ENCODE peak calls at places on chromosomes 2 and 18, in six cellular contexts. O, R, E, A, F and Z are unnamed samples.
A peak's percentile ranks its signal among the peaks of the same experiment; 100 is the strongest.

GRCh38 chr2:112182581-112183034 is 44.4 kb downstream of the FBLN7 start:
- DNase-seq in O (no peak), F (peak; percentile 40), R (no peak), E (no peak), A (no peak), Z (peak; percentile 42)

GRCh38 chr2:6794484-6794883 is 71.2 kb downstream of the CMPK2 start:
- DNase-seq in O (no peak), E (no peak), A (no peak), R (no peak), F (no peak), Z (no peak)

GRCh38 chr2:29114514-29114840 is 738 bp upstream of the CLIP4 start:
- DNase-seq in A (no peak), F (no peak), O (no peak), E (no peak), R (no peak), Z (no peak)

GRCh38 chr2:13413989-13414388 is 697.3 kb downstream of the TRIB2 start:
- DNase-seq in O (no peak), R (no peak), E (no peak), F (no peak), A (no peak), Z (peak; percentile 2)

GRCh38 chr18:79522451-79523220 is 126.9 kb downstream of the NFATC1 start:
- DNase-seq in E (no peak), A (no peak), R (peak; percentile 41), F (no peak), O (no peak), Z (peak; percentile 62)

GRCh38 chr2:2613279-2614199 is 282.5 kb upstream of the MYT1L start:
- DNase-seq in R (peak; percentile 91), F (peak; percentile 95), E (peak; percentile 73), A (peak; percentile 89), O (peak; percentile 92), Z (peak; percentile 81)

GRCh38 chr2:68722712-68723111 is 11.9 kb upstream of the ARHGAP25 start:
- DNase-seq in A (no peak), R (no peak), E (no peak), F (peak; percentile 18), O (no peak), Z (no peak)

GRCh38 chr18:616380-616995 is 19.7 kb downstream of the CLUL1 start:
- DNase-seq in F (peak; percentile 47), O (no peak), R (no peak), E (peak; percentile 15), A (peak; percentile 36), Z (no peak)

GRCh38 chr2:241814571-241815476 is 5.8 kb downstream of the NEU4 start:
- DNase-seq in A (no peak), R (peak; percentile 34), O (no peak), F (peak; percentile 39), E (no peak), Z (peak; percentile 71)

GRCh38 chr2:11551569-11552259 is 17.9 kb downstream of the GREB1 start:
- DNase-seq in E (no peak), F (no peak), A (no peak), O (no peak), R (no peak), Z (no peak)

GRCh38 chr2:203535784-203536590 is 886 bp upstream of the RAPH1 start:
- DNase-seq in F (no peak), O (no peak), E (peak; percentile 64), A (no peak), R (no peak), Z (no peak)

GRCh38 chr2:157771234-157771633 is 104.9 kb downstream of the ACVR1 start:
- DNase-seq in A (no peak), E (no peak), R (no peak), F (no peak), O (no peak), Z (no peak)

GRCh38 chr2:19021100-19021476 is 337.3 kb downstream of the OSR1 start:
- DNase-seq in R (no peak), E (peak; percentile 94), O (no peak), A (peak; percentile 10), F (peak; percentile 24), Z (no peak)

GRCh38 chr2:15498554-15498953 is 62.6 kb downstream of the NBAS start:
- DNase-seq in F (no peak), O (no peak), R (no peak), A (no peak), E (no peak), Z (no peak)

GRCh38 chr2:98470851-98471255 is 26.2 kb downstream of the INPP4A start:
- DNase-seq in R (no peak), O (no peak), A (no peak), F (no peak), E (no peak), Z (no peak)

GRCh38 chr2:187461294-187462261 is 13.5 kb upstream of the CALCRL start:
- DNase-seq in F (peak; percentile 16), O (peak; percentile 51), R (no peak), E (no peak), A (no peak), Z (no peak)

GRCh38 chr2:10188729-10189305 is 66.3 kb downstream of the RRM2 start:
- DNase-seq in E (no peak), A (no peak), R (no peak), O (no peak), F (no peak), Z (no peak)

GRCh38 chr2:40367032-40367431 is 84.9 kb downstream of the SLC8A1 start:
- DNase-seq in F (no peak), A (no peak), O (no peak), R (no peak), E (no peak), Z (no peak)

GRCh38 chr18:3612315-3612714 is 162.3 kb downstream of the TGIF1 start:
- DNase-seq in O (no peak), R (no peak), E (no peak), A (no peak), F (peak; percentile 31), Z (no peak)

GRCh38 chr2:55061534-55062344 is 11.5 kb upstream of the RTN4 start:
- DNase-seq in E (no peak), F (no peak), A (no peak), R (no peak), O (no peak), Z (no peak)

GRCh38 chr2:189179607-189179979 is at the start of gene COL5A2:
- DNase-seq in R (no peak), O (peak; percentile 50), F (peak; percentile 56), A (peak; percentile 15), E (peak; percentile 93), Z (no peak)

GRCh38 chr2:56011624-56012023 is 88.0 kb upstream of the EFEMP1 start:
- DNase-seq in F (no peak), O (no peak), A (no peak), E (no peak), R (no peak), Z (no peak)

GRCh38 chr2:81266106-81266505 is 961.6 kb upstream of the LRRTM1 start:
- DNase-seq in R (no peak), E (no peak), F (peak; percentile 46), O (no peak), A (no peak), Z (peak; percentile 0)

GRCh38 chr2:62140785-62141740 is 54.9 kb upstream of the B3GNT2 start:
- DNase-seq in F (no peak), R (no peak), E (no peak), A (no peak), O (no peak), Z (no peak)

GRCh38 chr18:2589345-2590060 is 18.1 kb downstream of the NDC80 start:
- DNase-seq in E (no peak), O (no peak), A (no peak), F (no peak), R (no peak), Z (no peak)

GRCh38 chr2:42926438-42927333 is 134.3 kb upstream of the HAAO start:
- DNase-seq in R (no peak), E (no peak), A (no peak), O (no peak), F (peak; percentile 30), Z (peak; percentile 68)

GRCh38 chr2:233848276-233848675 is 6.1 kb downstream of the HJURP start:
- DNase-seq in F (no peak), O (no peak), R (no peak), A (no peak), E (no peak), Z (no peak)

GRCh38 chr2:131835621-131836091 is 308.0 kb downstream of the CCDC74A start:
- DNase-seq in E (no peak), R (no peak), O (no peak), A (no peak), F (no peak), Z (peak; percentile 22)
- H3K4me3 ChIP-seq in E (no peak overlapping the region), R (no peak overlapping the region), O (no peak overlapping the region), A (no peak overlapping the region), F (no peak overlapping the region), Z (no peak overlapping the region)

GRCh38 chr2:236172238-236172865 is 4.2 kb upstream of the GBX2 start:
- DNase-seq in A (no peak), E (no peak), R (no peak), F (peak; percentile 51), O (no peak), Z (peak; percentile 81)
- H3K4me3 ChIP-seq in A (no peak overlapping the region), E (no peak overlapping the region), R (no peak overlapping the region), F (no peak overlapping the region), O (no peak overlapping the region), Z (peak overlapping the region; percentile 16)

DNA sequence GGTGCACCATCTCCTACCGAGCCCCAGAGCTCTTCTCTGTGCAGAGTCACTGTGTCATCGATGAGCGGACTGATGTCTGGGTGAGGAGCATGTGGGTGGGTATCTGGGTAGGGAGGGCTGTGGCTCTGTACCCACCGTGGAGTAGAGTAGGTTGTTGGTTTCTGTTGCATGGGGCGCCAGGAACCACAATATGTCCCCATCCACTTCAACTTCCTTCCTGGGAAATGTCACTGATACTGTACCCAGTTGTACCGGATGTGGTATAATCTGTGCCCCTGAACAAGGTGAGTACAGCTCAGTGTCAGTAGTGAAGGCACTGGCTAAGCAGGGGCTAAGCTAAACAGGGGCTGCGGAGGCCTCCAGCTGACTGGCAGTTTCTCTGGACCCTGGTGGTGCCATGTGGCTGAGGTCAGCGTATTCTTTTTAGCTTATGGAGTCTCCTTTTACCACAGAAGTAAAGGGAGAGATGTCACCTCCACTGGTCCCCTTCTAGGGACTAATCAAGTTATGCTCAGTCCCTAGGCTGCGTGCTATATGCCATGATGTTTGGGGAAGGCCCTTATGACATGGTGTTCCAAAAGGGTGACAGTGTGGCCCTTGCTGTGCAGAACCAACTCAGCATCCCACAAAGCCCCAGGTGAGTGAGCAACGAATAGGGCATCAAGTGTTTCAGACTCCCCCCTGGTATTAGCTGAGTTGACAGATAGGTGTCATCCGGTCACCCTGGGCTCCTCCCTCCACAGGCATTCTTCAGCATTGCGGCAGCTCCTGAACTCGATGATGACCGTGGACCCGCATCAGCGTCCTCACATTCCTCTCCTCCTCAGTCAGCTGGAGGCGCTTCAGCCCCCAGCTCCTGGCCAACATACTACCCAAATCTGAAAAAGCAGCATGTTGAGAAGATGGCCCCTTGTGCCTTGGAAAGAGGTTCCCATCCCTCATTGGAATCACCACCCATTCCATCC is 2.7 kb downstream of the STK16 start:
- DNase-seq in R (no peak), A (no peak), E (no peak), O (no peak), F (no peak), Z (no peak)
- H3K4me3 ChIP-seq in R (no peak overlapping the region), A (peak overlapping the region; percentile 27), E (no peak overlapping the region), O (no peak overlapping the region), F (no peak overlapping the region), Z (no peak overlapping the region)

DNA sequence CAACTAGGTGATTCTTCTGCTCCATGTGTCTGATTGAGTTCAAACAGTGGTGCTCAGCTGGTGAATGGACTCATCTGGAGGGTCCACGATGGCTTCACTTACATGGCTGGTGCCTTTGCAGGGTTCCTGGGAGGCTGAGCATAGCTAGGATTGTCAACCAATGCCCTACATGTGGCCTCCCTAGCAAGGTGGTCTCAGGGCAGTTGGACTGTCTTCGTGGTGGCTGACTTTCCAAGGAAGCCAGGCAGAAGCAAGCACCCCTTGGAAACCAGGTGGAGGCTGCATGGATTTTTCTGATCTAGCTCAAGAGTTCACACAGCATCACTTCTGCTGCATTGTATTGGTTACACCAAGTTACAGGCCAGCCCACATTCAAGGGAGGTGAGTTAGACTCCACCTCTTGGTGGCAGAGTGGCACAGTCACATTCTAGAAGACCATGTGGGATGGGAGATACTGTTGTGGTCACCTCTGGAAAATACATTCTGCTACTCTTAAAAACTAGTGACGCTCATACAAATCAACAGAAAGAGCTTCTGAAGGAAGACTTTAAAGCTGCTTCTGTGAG is 6.9 kb downstream of the IL1R2 start:
- DNase-seq in O (no peak), E (no peak), F (no peak), R (no peak), A (peak; percentile 17), Z (no peak)
- H3K4me3 ChIP-seq in O (no peak overlapping the region), E (no peak overlapping the region), F (no peak overlapping the region), R (no peak overlapping the region), A (no peak overlapping the region), Z (no peak overlapping the region)